ENCODE peak calls at places on chromosome 14, in ten cellular contexts. Y is spleen, W is cardiac muscle cell, L is left ventricle myocardium inferior, X is GM23248, D is hepatocyte, Z is aorta, C is left lung, G is GM06990, O is endodermal cell. B is an unnamed sample. For H3K36me3, the result is how much of the 10 kb centered on the place peaks cover.

GRCh38 chr14:74251546-74252030 is 12.3 kb downstream of the VSX2 start:
- DNase-seq in Y (peak), W (peak), L (peak), X (peak), D (peak), Z (peak), C (no peak), G (peak), O (peak), B (no peak)

GRCh38 chr14:101604228-101604934 is 43.1 kb downstream of the DIO3 start:
- DNase-seq in Y (no peak), W (no peak), L (peak), X (no peak), D (no peak), Z (peak), C (peak), G (no peak), O (no peak), B (peak)

GRCh38 chr14:81517798-81518398 is 15.8 kb downstream of the SEL1L start:
- DNase-seq in Y (no peak), W (peak), L (peak), X (peak), D (no peak), Z (no peak), C (no peak), G (no peak), O (no peak), B (no peak)

GRCh38 chr14:61586539-61587396 is 108.5 kb upstream of the HIF1A start:
- DNase-seq in Y (no peak), W (peak), L (no peak), X (peak), D (no peak), Z (no peak), C (no peak), G (no peak), O (peak), B (peak)

GRCh38 chr14:57865450-57866198 is at the start of gene SLC35F4:
- DNase-seq in Y (no peak), W (peak), L (no peak), X (peak), D (peak), Z (peak), C (peak), G (peak), O (peak), B (no peak)

GRCh38 chr14:55028066-55028465 is 1.0 kb downstream of the SOCS4 start:
- DNase-seq in Y (no peak), W (peak), L (no peak), X (peak), D (no peak), Z (no peak), C (no peak), G (no peak), O (no peak), B (no peak)

GRCh38 chr14:98622208-98623051 is 649.6 kb downstream of the BCL11B start:
- DNase-seq in Y (no peak), W (no peak), L (no peak), X (no peak), D (no peak), Z (no peak), C (no peak), G (no peak), O (no peak), B (peak)

GRCh38 chr14:99125113-99125512 is 146.9 kb downstream of the BCL11B start:
- DNase-seq in Y (no peak), W (no peak), L (no peak), X (no peak), D (no peak), Z (no peak), C (no peak), G (no peak), O (no peak), B (peak)

GRCh38 chr14:87901196-87901595 is 91.8 kb downstream of the GALC start:
- DNase-seq in Y (no peak), W (peak), L (no peak), X (peak), D (no peak), Z (no peak), C (no peak), G (no peak), O (no peak), B (no peak)

GRCh38 chr14:67418368-67419174 is 6.6 kb upstream of the PLEK2 start:
- DNase-seq in Y (no peak), W (no peak), L (no peak), X (peak), D (peak), Z (peak), C (no peak), G (no peak), O (no peak), B (no peak)

GRCh38 chr14:93832076-93832475 is 43.8 kb upstream of the PRIMA1 start:
- DNase-seq in Y (no peak), W (no peak), L (no peak), X (no peak), D (no peak), Z (no peak), C (no peak), G (no peak), O (no peak), B (no peak)

GRCh38 chr14:68790656-68791077 is 2.2 kb downstream of the ZFP36L1 start:
- DNase-seq in Y (peak), W (peak), L (no peak), X (no peak), D (no peak), Z (no peak), C (no peak), G (peak), O (peak), B (peak)

GRCh38 chr14:68787235-68787727 is 5.6 kb downstream of the ZFP36L1 start:
- DNase-seq in Y (peak), W (peak), L (no peak), X (peak), D (peak), Z (no peak), C (no peak), G (no peak), O (peak), B (peak)

GRCh38 chr14:68789798-68790655 is 2.8 kb downstream of the ZFP36L1 start:
- DNase-seq in Y (peak), W (peak), L (no peak), X (peak), D (peak), Z (no peak), C (peak), G (peak), O (peak), B (no peak)

GRCh38 chr14:68788275-68789001 is 4.4 kb downstream of the ZFP36L1 start:
- DNase-seq in Y (no peak), W (no peak), L (no peak), X (peak), D (peak), Z (no peak), C (no peak), G (no peak), O (no peak), B (no peak)

DNA sequence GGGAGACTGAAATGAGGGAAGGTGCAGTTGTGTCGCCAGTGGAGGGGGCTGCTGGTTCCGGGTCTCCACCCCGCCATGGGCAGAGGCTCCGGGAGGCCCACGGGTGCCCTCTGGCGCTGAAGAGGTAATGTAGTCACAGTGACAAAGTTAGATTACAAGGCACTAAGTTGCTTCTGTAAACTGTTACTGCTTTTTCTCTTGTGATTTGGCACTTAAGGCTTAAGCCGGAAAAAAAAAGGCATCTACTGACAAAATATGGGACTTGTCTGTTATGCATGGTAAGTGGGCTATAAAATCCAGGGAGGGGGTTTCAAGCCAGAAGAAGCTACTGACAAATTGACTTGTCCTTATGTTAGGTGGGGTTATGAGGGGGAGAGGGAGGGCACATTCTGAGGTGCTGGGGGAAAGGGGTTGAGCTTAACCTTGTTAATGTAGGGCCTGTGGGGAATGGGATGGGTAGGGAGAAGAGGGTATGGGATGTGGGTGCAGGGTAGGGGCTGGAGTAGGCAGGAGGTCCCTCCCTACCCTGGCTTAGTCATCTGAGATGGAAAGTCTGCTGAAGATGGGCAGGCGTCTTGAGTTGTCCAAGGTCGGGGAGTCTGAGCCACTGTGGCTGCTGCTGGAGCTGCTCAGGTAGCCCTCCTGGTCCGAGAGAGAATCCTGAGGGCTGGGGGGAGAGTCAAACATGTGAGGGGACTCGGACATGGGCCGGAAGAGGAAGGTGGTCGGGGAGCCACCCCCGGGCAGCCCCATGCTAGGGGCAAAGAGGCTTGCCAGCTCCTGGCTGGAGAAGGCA is 3.7 kb downstream of the ZFP36L1 start:
- DNase-seq in Y (peak), W (peak), L (peak), X (peak), D (peak), Z (peak), C (peak), G (peak), O (peak), B (no peak)
- H3K36me3 ChIP-seq in Y (under half), W (under half), L (under half), X (under half), D (under half), Z (under half), C (under half), G (under half), O (under half), B (under half)

GRCh38 chr14:50816419-50817047 is 14.4 kb downstream of the NIN start:
- DNase-seq in Y (no peak), W (peak), L (no peak), X (peak), D (no peak), Z (no peak), C (no peak), G (no peak), O (no peak), B (no peak)
- H3K36me3 ChIP-seq in Y (under half), W (under half), L (under half), X (under half), D (under half), Z (under half), C (under half), G (under half), O (under half), B (under half)

GRCh38 chr14:64771161-64771560 is 66.9 kb downstream of the PLEKHG3 start:
- DNase-seq in Y (no peak), W (no peak), L (no peak), X (no peak), D (no peak), Z (no peak), C (no peak), G (no peak), O (no peak), B (no peak)
- H3K36me3 ChIP-seq in Y (under half), W (under half), L (half or more), X (under half), D (under half), Z (under half), C (under half), G (under half), O (under half), B (under half)

DNA sequence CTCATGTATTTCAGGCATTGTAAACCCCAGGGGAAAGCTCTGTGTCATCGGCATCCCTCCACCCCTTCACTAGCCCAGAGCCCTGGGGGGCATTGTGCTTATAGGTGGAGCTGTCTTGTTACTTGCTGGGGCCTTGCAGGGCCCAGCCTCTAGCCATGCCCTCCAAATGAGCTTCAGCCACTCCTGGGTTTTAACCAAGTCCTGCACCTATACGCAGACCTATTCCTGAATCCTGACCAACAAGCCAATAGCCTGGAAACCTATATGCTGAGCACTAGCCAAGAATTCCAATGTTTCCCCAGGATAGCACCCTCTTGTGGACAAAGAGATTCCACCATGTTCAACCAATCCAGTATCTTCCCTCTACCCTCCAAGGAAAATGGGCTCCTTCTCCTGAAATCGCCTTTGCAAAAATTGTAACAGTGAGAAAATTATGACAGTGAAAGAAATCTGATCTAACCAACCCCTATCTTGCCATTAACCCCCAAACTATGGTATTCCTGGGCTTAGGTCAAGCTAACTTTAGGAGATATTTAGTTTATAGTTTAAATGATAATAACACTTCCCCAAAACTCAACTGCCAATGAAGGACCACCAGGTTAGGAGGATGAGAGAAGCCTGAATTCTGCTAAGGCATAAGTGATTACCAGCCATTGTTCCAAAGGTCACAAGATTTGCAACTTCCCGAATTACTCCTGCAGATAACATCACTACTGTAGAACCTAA is 55.5 kb downstream of the TTC7B start:
- DNase-seq in Y (no peak), W (peak), L (no peak), X (peak), D (peak), Z (no peak), C (no peak), G (no peak), O (peak), B (peak)
- H3K36me3 ChIP-seq in Y (under half), W (under half), L (under half), X (under half), D (under half), Z (under half), C (under half), G (under half), O (under half), B (under half)

GRCh38 chr14:24255438-24255837 is 7.5 kb downstream of the TGM1 start:
- DNase-seq in Y (no peak), W (no peak), L (no peak), X (no peak), D (no peak), Z (no peak), C (no peak), G (no peak), O (no peak), B (no peak)

GRCh38 chr14:24251880-24252288 is 9.5 kb upstream of the TINF2 start:
- DNase-seq in Y (no peak), W (peak), L (no peak), X (peak), D (no peak), Z (no peak), C (no peak), G (no peak), O (peak), B (no peak)

GRCh38 chr14:24252289-24253124 is 10.1 kb upstream of the TINF2 start:
- DNase-seq in Y (peak), W (no peak), L (no peak), X (no peak), D (no peak), Z (peak), C (peak), G (no peak), O (no peak), B (no peak)

GRCh38 chr14:24255931-24256696 is 6.9 kb downstream of the TGM1 start:
- DNase-seq in Y (peak), W (no peak), L (no peak), X (no peak), D (no peak), Z (no peak), C (no peak), G (no peak), O (no peak), B (no peak)

GRCh38 chr14:24253936-24254335 is 9.0 kb downstream of the TGM1 start:
- DNase-seq in Y (peak), W (no peak), L (peak), X (no peak), D (no peak), Z (no peak), C (no peak), G (no peak), O (no peak), B (no peak)
- H3K36me3 ChIP-seq in Y (under half), W (under half), L (under half), X (under half), D (under half), Z (under half), C (under half), G (under half), O (under half), B (under half)

GRCh38 chr14:24121210-24121609 is 6.5 kb upstream of the NRL start:
- DNase-seq in Y (peak), W (no peak), L (no peak), X (no peak), D (no peak), Z (peak), C (no peak), G (no peak), O (no peak), B (no peak)

GRCh38 chr14:24127673-24128072 is 2.8 kb upstream of the FITM1 start:
- DNase-seq in Y (no peak), W (no peak), L (no peak), X (no peak), D (no peak), Z (no peak), C (no peak), G (no peak), O (no peak), B (no peak)

GRCh38 chr14:24122971-24123370 is 7.5 kb upstream of the FITM1 start:
- DNase-seq in Y (peak), W (no peak), L (no peak), X (no peak), D (no peak), Z (peak), C (peak), G (no peak), O (no peak), B (no peak)

GRCh38 chr14:24119691-24120090 is 4.9 kb upstream of the NRL start:
- DNase-seq in Y (peak), W (no peak), L (no peak), X (no peak), D (no peak), Z (peak), C (peak), G (no peak), O (no peak), B (no peak)

DNA sequence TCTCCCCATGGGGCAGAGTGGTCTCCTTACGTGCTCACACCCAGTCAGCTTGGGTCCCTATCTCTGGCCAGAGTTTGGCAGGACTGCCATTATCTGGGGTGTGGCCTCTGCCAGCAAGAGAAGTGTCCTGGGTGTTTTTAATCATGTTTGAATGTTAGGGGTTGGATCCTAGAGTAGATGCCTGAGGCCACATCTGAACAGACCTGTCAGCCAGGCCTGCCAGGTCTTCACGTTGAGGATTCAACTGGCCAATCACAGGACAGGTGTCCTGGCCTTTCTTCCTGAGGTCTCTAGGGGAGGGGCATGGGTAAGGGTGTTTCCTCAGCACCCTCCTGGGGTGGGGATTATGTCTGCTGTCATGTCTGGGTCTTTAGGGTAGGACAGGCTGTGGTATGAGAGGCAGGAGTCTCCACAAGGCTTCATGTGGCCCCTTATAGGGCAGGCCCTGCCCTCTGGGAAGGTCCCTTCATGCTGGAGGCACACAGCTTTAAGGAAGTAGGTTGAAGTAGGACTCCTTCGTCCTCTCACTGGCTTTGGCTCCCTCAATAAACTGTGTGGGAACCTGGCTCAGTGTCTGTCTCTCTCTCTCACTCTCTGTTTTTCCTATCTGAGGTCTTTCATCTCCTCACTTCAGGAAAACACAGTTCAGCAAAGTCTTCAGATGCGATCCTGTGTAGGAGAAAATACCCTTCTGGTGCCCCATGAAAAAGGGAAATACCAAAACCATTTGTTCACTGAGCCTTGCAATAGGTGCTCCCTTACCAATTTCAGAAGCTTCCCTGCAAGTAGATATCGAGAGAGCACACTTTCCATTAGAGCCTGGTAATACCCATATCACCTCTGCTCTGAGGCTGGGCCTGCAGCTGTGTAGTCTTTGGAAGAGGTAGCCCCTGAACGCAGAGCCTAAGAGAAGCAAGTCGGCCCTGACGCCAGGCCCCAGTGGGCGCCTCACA is 6.7 kb upstream of the FITM1 start:
- DNase-seq in Y (peak), W (no peak), L (no peak), X (no peak), D (no peak), Z (peak), C (peak), G (no peak), O (peak), B (no peak)
- H3K36me3 ChIP-seq in Y (under half), W (under half), L (half or more), X (under half), D (under half), Z (under half), C (under half), G (under half), O (under half), B (half or more)

GRCh38 chr14:104171948-104172347 is 33.6 kb downstream of the KIF26A start:
- DNase-seq in Y (no peak), W (no peak), L (peak), X (no peak), D (no peak), Z (no peak), C (no peak), G (no peak), O (no peak), B (no peak)
- H3K36me3 ChIP-seq in Y (under half), W (under half), L (under half), X (under half), D (under half), Z (under half), C (under half), G (under half), O (under half), B (under half)

GRCh38 chr14:105533391-105533790 is 7.0 kb downstream of the TMEM121 start:
- DNase-seq in Y (peak), W (no peak), L (no peak), X (no peak), D (no peak), Z (peak), C (no peak), G (no peak), O (no peak), B (no peak)

GRCh38 chr14:105532735-105533141 is 6.4 kb downstream of the TMEM121 start:
- DNase-seq in Y (peak), W (peak), L (no peak), X (peak), D (peak), Z (peak), C (no peak), G (no peak), O (peak), B (no peak)

GRCh38 chr14:105533811-105534498 is 7.6 kb downstream of the TMEM121 start:
- DNase-seq in Y (peak), W (no peak), L (no peak), X (no peak), D (no peak), Z (peak), C (no peak), G (no peak), O (no peak), B (no peak)

GRCh38 chr14:105536051-105536450 is 9.7 kb downstream of the TMEM121 start:
- DNase-seq in Y (peak), W (no peak), L (no peak), X (no peak), D (no peak), Z (peak), C (no peak), G (no peak), O (no peak), B (no peak)

DNA sequence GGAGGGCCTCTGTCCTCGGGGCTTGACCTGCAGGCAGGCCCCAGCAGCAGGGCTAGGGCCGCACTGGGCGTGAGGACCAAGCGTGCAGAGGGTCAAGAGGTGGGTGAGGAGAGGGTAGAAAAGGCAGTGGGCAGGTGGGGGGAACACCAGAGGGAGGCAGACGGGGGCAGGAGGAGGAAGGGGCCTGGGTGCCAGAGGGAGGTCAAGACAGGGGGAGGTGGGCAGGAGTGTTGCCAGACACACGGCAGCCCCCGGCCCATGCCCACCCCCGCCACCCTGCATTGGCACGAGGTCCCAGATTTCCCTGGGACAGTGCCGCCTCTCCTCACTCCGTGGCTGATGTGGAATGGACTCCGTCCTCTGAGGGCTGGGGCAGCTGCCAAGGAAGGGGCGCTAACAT is 8.2 kb downstream of the TMEM121 start:
- DNase-seq in Y (peak), W (no peak), L (no peak), X (no peak), D (peak), Z (peak), C (no peak), G (no peak), O (no peak), B (no peak)
- H3K36me3 ChIP-seq in Y (under half), W (under half), L (under half), X (under half), D (under half), Z (under half), C (under half), G (under half), O (under half), B (under half)

B was measured in esophagus muscularis mucosa.